ENCODE peak calls at places on chromosomes 1 and 21, in six cellular contexts. A, B, W, I, Q and U are unnamed samples.

GRCh38 chr21:46180079-46180722 is 4.1 kb downstream of the SPATC1L start:
- DNase-seq in A (no peak), B (no peak), W (no peak), I (no peak), Q (no peak), U (no peak)

GRCh38 chr1:213492161-213493041 is 441.4 kb downstream of the RPS6KC1 start:
- DNase-seq in A (no peak), B (no peak), W (no peak), I (no peak), Q (no peak), U (no peak)

GRCh38 chr1:156591432-156592157 is at the start of gene NAXE:
- DNase-seq in A (peak), B (no peak), W (peak), I (peak), Q (peak), U (peak)

GRCh38 chr1:36864182-36865079 is 169.9 kb downstream of the GRIK3 start:
- DNase-seq in A (peak), B (no peak), W (no peak), I (no peak), Q (peak), U (no peak)

GRCh38 chr1:201933840-201934430 is 12.4 kb downstream of the LMOD1 start:
- DNase-seq in A (no peak), B (no peak), W (peak), I (no peak), Q (no peak), U (no peak)

GRCh38 chr1:53276902-53277281 is 38.6 kb upstream of the MAGOH start:
- DNase-seq in A (no peak), B (no peak), W (no peak), I (no peak), Q (no peak), U (no peak)

GRCh38 chr1:55040083-55040952 is 970 bp downstream of the PCSK9 start:
- DNase-seq in A (no peak), B (no peak), W (no peak), I (no peak), Q (peak), U (peak)

GRCh38 chr1:76269175-76269574 is 194.6 kb downstream of the ST6GALNAC3 start:
- DNase-seq in A (no peak), B (no peak), W (peak), I (no peak), Q (no peak), U (peak)

GRCh38 chr1:19885821-19886220 is 3.6 kb downstream of the OTUD3 start:
- DNase-seq in A (no peak), B (no peak), W (peak), I (no peak), Q (no peak), U (peak)

GRCh38 chr1:163331116-163331515 is 9.4 kb downstream of the NUF2 start:
- DNase-seq in A (no peak), B (no peak), W (no peak), I (no peak), Q (no peak), U (no peak)

GRCh38 chr1:39089811-39090519 is 63.8 kb downstream of the NDUFS5 start:
- DNase-seq in A (no peak), B (no peak), W (peak), I (no peak), Q (no peak), U (no peak)

GRCh38 chr1:212139526-212140137 is 104.1 kb downstream of the DTL start:
- DNase-seq in A (no peak), B (no peak), W (no peak), I (no peak), Q (no peak), U (no peak)
- H3K4me3 ChIP-seq in A (no peak), B (no peak), W (no peak), I (no peak), Q (no peak), U (no peak)

DNA sequence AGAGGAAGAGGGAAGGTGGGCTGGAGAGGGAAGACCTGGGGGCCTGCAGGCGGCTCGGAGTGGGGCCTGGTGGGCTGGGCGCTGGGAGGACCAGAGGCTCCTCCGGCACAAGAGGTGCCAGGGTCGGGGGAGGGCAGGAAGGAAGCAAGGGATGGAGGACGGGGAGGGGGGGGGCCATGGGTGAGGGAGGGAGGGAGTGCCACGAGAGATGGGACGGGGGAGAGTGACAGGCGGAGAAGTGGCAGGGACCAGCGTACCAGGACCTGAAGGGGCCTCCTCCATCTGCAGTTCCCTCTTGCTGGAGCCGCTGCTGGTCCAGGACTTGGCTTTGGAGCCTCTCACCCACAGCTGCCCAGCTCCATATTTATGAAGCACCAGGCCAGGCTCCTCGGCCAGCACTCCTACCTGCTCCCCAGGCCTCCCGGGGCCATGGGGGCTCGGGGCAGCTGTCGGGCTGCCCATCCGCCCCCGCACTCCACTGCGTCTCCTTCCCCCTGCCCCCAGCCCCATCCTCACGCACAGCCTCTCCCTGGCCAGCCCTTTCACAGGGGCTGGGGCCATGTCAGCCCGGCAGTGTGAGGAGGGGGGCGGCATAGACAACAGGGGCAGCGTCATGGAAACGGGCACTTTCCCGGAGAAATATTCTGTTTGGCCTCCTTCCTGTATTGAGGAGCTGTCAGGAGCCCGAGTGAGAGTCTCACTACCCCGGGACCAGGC is 87.5 kb downstream of the CASZ1 start:
- DNase-seq in A (no peak), B (no peak), W (no peak), I (no peak), Q (no peak), U (no peak)
- H3K4me3 ChIP-seq in A (no peak), B (no peak), W (no peak), I (no peak), Q (peak), U (no peak)

DNA sequence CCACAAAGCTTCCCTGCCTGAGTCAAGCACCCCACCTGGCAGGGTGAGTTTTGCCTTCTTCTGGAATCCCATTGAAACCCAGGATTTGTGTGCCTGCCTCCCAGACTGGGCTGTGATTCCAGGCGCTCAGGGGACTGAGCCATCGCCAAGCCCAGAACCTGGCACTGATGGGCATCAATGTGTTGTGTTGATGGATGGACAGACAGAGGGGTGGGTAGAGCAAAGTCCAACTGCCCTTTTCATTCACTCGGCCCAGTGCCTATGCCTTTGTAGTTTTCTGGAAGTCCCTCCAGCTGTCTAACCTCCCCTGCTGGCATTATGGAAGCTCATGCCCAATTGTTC is 66.0 kb upstream of the LAPTM5 start:
- DNase-seq in A (no peak), B (no peak), W (no peak), I (no peak), Q (no peak), U (no peak)
- H3K4me3 ChIP-seq in A (peak), B (peak), W (no peak), I (peak), Q (peak), U (peak)

GRCh38 chr1:212152869-212153268 is 117.3 kb downstream of the DTL start:
- DNase-seq in A (no peak), B (no peak), W (no peak), I (no peak), Q (no peak), U (no peak)

GRCh38 chr1:212149566-212149965 is 114.0 kb downstream of the DTL start:
- DNase-seq in A (no peak), B (no peak), W (no peak), I (no peak), Q (no peak), U (no peak)

GRCh38 chr1:212142883-212143530 is 107.5 kb downstream of the DTL start:
- DNase-seq in A (no peak), B (no peak), W (no peak), I (no peak), Q (no peak), U (no peak)

GRCh38 chr1:212152308-212152693 is 116.8 kb downstream of the DTL start:
- DNase-seq in A (no peak), B (no peak), W (no peak), I (no peak), Q (no peak), U (no peak)

DNA sequence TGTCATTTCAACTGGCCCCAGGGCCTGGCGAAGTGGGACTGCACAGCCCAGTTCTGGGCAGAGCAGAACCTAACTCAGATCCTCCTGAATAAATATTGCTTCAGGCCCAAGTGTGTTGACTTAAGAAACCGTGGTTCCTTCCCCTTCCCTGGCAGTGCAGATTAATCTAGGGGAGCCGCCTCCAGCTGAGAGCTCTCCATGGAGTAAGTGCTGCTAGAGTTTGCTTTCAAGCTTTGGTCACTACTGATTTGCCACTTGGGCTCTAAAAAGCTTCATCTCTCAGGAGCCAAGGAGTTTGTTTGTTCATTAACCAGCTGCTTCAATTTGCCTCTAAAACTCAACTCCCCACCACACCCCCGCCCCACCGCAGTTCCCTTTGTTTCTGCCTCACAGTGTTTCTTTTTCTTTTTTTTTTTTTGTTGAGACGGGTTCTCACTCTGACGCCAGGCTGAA is 112.1 kb downstream of the DTL start:
- DNase-seq in A (no peak), B (no peak), W (no peak), I (no peak), Q (no peak), U (peak)
- H3K4me3 ChIP-seq in A (no peak), B (no peak), W (no peak), I (no peak), Q (no peak), U (no peak)

GRCh38 chr1:150627821-150628410 is 1.5 kb downstream of the ENSA start:
- DNase-seq in A (no peak), B (no peak), W (no peak), I (no peak), Q (no peak), U (peak)
- H3K4me3 ChIP-seq in A (peak), B (peak), W (peak), I (no peak), Q (peak), U (peak)